ENCODE peak calls at places on chromosomes 13 and 19, in four cellular contexts. L is adrenal gland; D is CD8-positive, alpha-beta T cell; J is cardiac muscle cell. U is an unnamed sample.

GRCh38 chr13:113801289-113801961 is 42.4 kb downstream of the TMEM255B start:
- DNase-seq in L (no peak), D (no peak), J (no peak), U (no peak)

GRCh38 chr13:51801631-51802099 is 2.3 kb downstream of the DHRS12 start:
- DNase-seq in L (peak), D (no peak), J (no peak), U (no peak)

GRCh38 chr13:105773887-105774538 is 761.4 kb downstream of the EFNB2 start:
- DNase-seq in L (no peak), D (no peak), J (no peak), U (no peak)

GRCh38 chr19:48613852-48614435 is 932 bp downstream of the FAM83E start:
- DNase-seq in L (no peak), D (no peak), J (peak), U (no peak)

GRCh38 chr13:109729031-109729870 is 57.1 kb downstream of the IRS2 start:
- DNase-seq in L (no peak), D (no peak), J (peak), U (no peak)

GRCh38 chr19:3249408-3249807 is 24.9 kb downstream of the CELF5 start:
- DNase-seq in L (no peak), D (no peak), J (no peak), U (no peak)

GRCh38 chr13:31755211-31755610 is 15.9 kb downstream of the RXFP2 start:
- DNase-seq in L (no peak), D (no peak), J (no peak), U (no peak)

GRCh38 chr19:13987101-13987890 is 18.8 kb downstream of the RFX1 start:
- DNase-seq in L (peak), D (no peak), J (no peak), U (no peak)

GRCh38 chr13:78660130-78660857 is 1.3 kb upstream of the OBI1 start:
- DNase-seq in L (peak), D (no peak), J (no peak), U (peak)

GRCh38 chr13:111034811-111035210 is 80.3 kb upstream of the ARHGEF7 start:
- DNase-seq in L (no peak), D (no peak), J (no peak), U (no peak)

GRCh38 chr13:108780706-108781105 is 151.3 kb downstream of the MYO16 start:
- DNase-seq in L (no peak), D (no peak), J (no peak), U (no peak)

GRCh38 chr19:38837656-38838121 is 6.1 kb upstream of the ECH1 start:
- DNase-seq in L (no peak), D (no peak), J (no peak), U (no peak)

GRCh38 chr19:1675633-1676350 is 23.4 kb upstream of the TCF3 start:
- DNase-seq in L (no peak), D (no peak), J (peak), U (no peak)

GRCh38 chr19:39469036-39469435 is 11.6 kb upstream of the TIMM50 start:
- DNase-seq in L (no peak), D (no peak), J (no peak), U (no peak)

GRCh38 chr13:45674908-45675307 is 27.2 kb upstream of the CBY2 start:
- DNase-seq in L (no peak), D (no peak), J (peak), U (no peak)

GRCh38 chr13:114017028-114017630 is 43.3 kb upstream of the C13orf46 start:
- DNase-seq in L (no peak), D (no peak), J (no peak), U (no peak)

GRCh38 chr19:51372649-51373504 is at the start of gene NKG7:
- DNase-seq in L (no peak), D (peak), J (no peak), U (no peak)

GRCh38 chr13:105334211-105334610 is 1201.3 kb downstream of the EFNB2 start:
- DNase-seq in L (no peak), D (no peak), J (no peak), U (no peak)

GRCh38 chr19:36115453-36116343 is at the start of gene TBCB:
- DNase-seq in L (no peak), D (peak), J (peak), U (peak)